ENCODE peak calls at places on chromosome 3, in five cellular contexts. B is BE2C, P is ELR, U is DMS 273 treated with DMSO at 0.1 percent for 48 hours, Y is memory B cell. T is an unnamed sample.

GRCh38 chr3:41881233-41881821 is 80.6 kb downstream of the ULK4 start:
- DNase-seq in B (no peak), P (peak), U (no peak), Y (peak), T (no peak)

GRCh38 chr3:184378650-184379374 is 805 bp upstream of the THPO start:
- DNase-seq in B (no peak), P (no peak), U (no peak), Y (no peak), T (no peak)

GRCh38 chr3:44529927-44530326 is 25.1 kb upstream of the ZKSCAN7 start:
- DNase-seq in B (no peak), P (peak), U (no peak), Y (no peak), T (no peak)

GRCh38 chr3:16280671-16281070 is 15.7 kb downstream of the OXNAD1 start:
- DNase-seq in B (no peak), P (no peak), U (no peak), Y (no peak), T (no peak)

GRCh38 chr3:78847603-78848002 is 920.2 kb downstream of the ROBO1 start:
- DNase-seq in B (no peak), P (no peak), U (no peak), Y (no peak), T (no peak)

GRCh38 chr3:169268286-169268776 is 395.2 kb downstream of the MECOM start:
- DNase-seq in B (no peak), P (no peak), U (peak), Y (no peak), T (no peak)

GRCh38 chr3:126538316-126538715 is 14.4 kb downstream of the CHST13 start:
- DNase-seq in B (peak), P (no peak), U (no peak), Y (no peak), T (no peak)

GRCh38 chr3:48405343-48405881 is 24.5 kb downstream of the PLXNB1 start:
- DNase-seq in B (no peak), P (no peak), U (no peak), Y (no peak), T (no peak)

GRCh38 chr3:73383470-73384049 is 241.2 kb downstream of the PDZRN3 start:
- DNase-seq in B (no peak), P (no peak), U (no peak), Y (no peak), T (no peak)

GRCh38 chr3:113242091-113242581 is 30.8 kb downstream of the BOC start:
- DNase-seq in B (no peak), P (peak), U (no peak), Y (no peak), T (no peak)

GRCh38 chr3:32696523-32696922 is 11.5 kb downstream of the CNOT10 start:
- DNase-seq in B (no peak), P (no peak), U (no peak), Y (no peak), T (no peak)

GRCh38 chr3:114446605-114447004 is 152.8 kb downstream of the TIGIT start:
- DNase-seq in B (no peak), P (no peak), U (no peak), Y (no peak), T (no peak)

GRCh38 chr3:73530030-73530411 is 94.7 kb downstream of the PDZRN3 start:
- DNase-seq in B (no peak), P (no peak), U (no peak), Y (no peak), T (no peak)

GRCh38 chr3:105444725-105445124 is 78.0 kb downstream of the ALCAM start:
- DNase-seq in B (no peak), P (peak), U (no peak), Y (no peak), T (no peak)

GRCh38 chr3:183213941-183214612 is 39.0 kb upstream of the B3GNT5 start:
- DNase-seq in B (no peak), P (no peak), U (no peak), Y (no peak), T (no peak)

GRCh38 chr3:133568294-133569014 is 5.0 kb upstream of the CDV3 start:
- DNase-seq in B (no peak), P (peak), U (no peak), Y (no peak), T (no peak)

GRCh38 chr3:2910997-2911396 is 199.2 kb downstream of the IL5RA start:
- DNase-seq in B (no peak), P (no peak), U (no peak), Y (no peak), T (no peak)

GRCh38 chr3:16069149-16069922 is 105.1 kb upstream of the GALNT15 start:
- DNase-seq in B (no peak), P (peak), U (no peak), Y (no peak), T (no peak)

GRCh38 chr3:17639765-17640164 is 102.7 kb downstream of the TBC1D5 start:
- DNase-seq in B (no peak), P (peak), U (no peak), Y (no peak), T (no peak)

GRCh38 chr3:11244131-11244677 is 28.0 kb upstream of the ATG7 start:
- DNase-seq in B (no peak), P (peak), U (no peak), Y (no peak), T (no peak)

GRCh38 chr3:34034840-34035239 is 236.4 kb downstream of the PDCD6IP start:
- DNase-seq in B (no peak), P (no peak), U (no peak), Y (no peak), T (no peak)

GRCh38 chr3:58353722-58354553 is 21.2 kb downstream of the PXK start:
- DNase-seq in B (no peak), P (no peak), U (no peak), Y (no peak), T (no peak)

GRCh38 chr3:135803291-135803690 is 162.2 kb upstream of the PPP2R3A start:
- DNase-seq in B (no peak), P (peak), U (no peak), Y (no peak), T (no peak)

GRCh38 chr3:98733055-98733777 is 29.9 kb upstream of the ST3GAL6 start:
- DNase-seq in B (peak), P (peak), U (no peak), Y (no peak), T (peak)

GRCh38 chr3:34683851-34684250 is 885.4 kb downstream of the PDCD6IP start:
- DNase-seq in B (peak), P (peak), U (no peak), Y (peak), T (no peak)

T was measured in NCI-H524 treated with DMSO at 0.1 percent for 48 hours.